ENCODE peak calls at places on chromosomes 7 and 10, in eight cellular contexts. D is lower leg skin; Y is HuH-7; L is HuH-7.5; R is hypothalamus; F is activated T-cell treated with anti-CD3 and anti-CD28 coated beads for 4 hours; M is stimulated activated CD4-positive, alpha-beta T cell treated with anti-CD3 and anti-CD28 coated beads, TNF-alpha, amount 100 ng/mL, for 24 hours; C is iPS DF 6.9. B is an unnamed sample.

GRCh38 chr10:36172574-36172973 is 530.5 kb upstream of the FZD8 start:
- DNase-seq in F (no peak), C (no peak), Y (no peak), M (no peak), D (no peak), L (no peak), R (no peak), B (no peak)

GRCh38 chr7:50832744-50833143 is 50.0 kb upstream of the GRB10 start:
- DNase-seq in Y (no peak), C (no peak), M (no peak), R (no peak), F (no peak), D (no peak), L (no peak), B (no peak)

GRCh38 chr7:36658603-36659516 is 65.4 kb downstream of the AOAH start:
- DNase-seq in R (no peak), F (no peak), C (no peak), Y (peak; percentile 42), L (peak; percentile 18), M (no peak), D (no peak), B (no peak)

GRCh38 chr10:29619273-29619672 is 15.5 kb downstream of the SVIL start:
- DNase-seq in L (no peak), Y (peak; percentile 40), M (no peak), F (no peak), R (no peak), C (no peak), D (no peak), B (no peak)

GRCh38 chr7:17041324-17041723 is 159.5 kb upstream of the AGR3 start:
- DNase-seq in F (no peak), R (no peak), M (no peak), D (no peak), Y (no peak), L (no peak), C (no peak), B (no peak)

GRCh38 chr10:26832960-26833359 is 27.8 kb downstream of the ABI1 start:
- DNase-seq in Y (no peak), C (no peak), D (no peak), F (no peak), L (no peak), R (no peak), M (no peak), B (no peak)

GRCh38 chr10:3886666-3887251 is 101.8 kb upstream of the KLF6 start:
- DNase-seq in R (no peak), L (no peak), Y (no peak), M (no peak), D (no peak), F (no peak), C (no peak), B (no peak)

GRCh38 chr7:24877790-24878311 is 102.1 kb downstream of the OSBPL3 start:
- DNase-seq in Y (no peak), C (no peak), M (peak; percentile 28), R (no peak), L (no peak), F (peak; percentile 1), D (no peak), B (no peak)

GRCh38 chr7:42935861-42936260 is 3.7 kb downstream of the MRPL32 start:
- DNase-seq in M (no peak), D (no peak), R (no peak), L (no peak), C (no peak), F (no peak), Y (no peak), B (no peak)

GRCh38 chr7:135390829-135391228 is 119.1 kb downstream of the CNOT4 start:
- DNase-seq in F (no peak), C (no peak), L (no peak), Y (no peak), D (no peak), M (no peak), R (no peak), B (no peak)

GRCh38 chr10:132654708-132655661 is 117.4 kb downstream of the INPP5A start:
- DNase-seq in R (peak; percentile 36), M (peak; percentile 34), Y (peak; percentile 97), D (no peak), F (peak; percentile 21), C (peak; percentile 54), L (peak; percentile 86), B (no peak)

GRCh38 chr7:44282601-44283171 is 42.7 kb downstream of the CAMK2B start:
- DNase-seq in F (no peak), R (no peak), D (no peak), Y (no peak), M (no peak), L (no peak), C (no peak), B (peak; percentile 75)

GRCh38 chr10:72260215-72260587 is 13.5 kb upstream of the DDIT4 start:
- DNase-seq in C (no peak), L (no peak), Y (no peak), M (no peak), D (no peak), R (no peak), F (no peak), B (no peak)

GRCh38 chr7:47678641-47679380 is 96.9 kb upstream of the TNS3 start:
- DNase-seq in C (no peak), M (no peak), Y (no peak), L (no peak), F (no peak), D (no peak), R (no peak), B (peak; percentile 26)

GRCh38 chr7:26853788-26854393 is 10.5 kb downstream of the SKAP2 start:
- DNase-seq in D (no peak), L (no peak), F (no peak), C (no peak), R (no peak), M (no peak), Y (no peak), B (no peak)

GRCh38 chr10:95569368-95569767 is 8.2 kb upstream of the SORBS1 start:
- DNase-seq in C (no peak), D (no peak), F (no peak), Y (no peak), L (no peak), M (no peak), R (no peak), B (no peak)

GRCh38 chr10:97333351-97333600 is 1.3 kb downstream of the FRAT2 start:
- DNase-seq in L (no peak), F (no peak), M (no peak), D (no peak), C (no peak), Y (no peak), R (no peak), B (no peak)

GRCh38 chr7:142379445-142379844 is 121.6 kb upstream of the PRSS58 start:
- DNase-seq in D (no peak), L (no peak), M (no peak), C (no peak), F (no peak), R (no peak), Y (no peak), B (no peak)

GRCh38 chr10:118737594-118738302 is 17.0 kb downstream of the CACUL1 start:
- DNase-seq in L (no peak), F (no peak), R (no peak), D (no peak), C (no peak), Y (no peak), M (no peak), B (no peak)

GRCh38 chr10:8043569-8044306 is 10.8 kb upstream of the GATA3 start:
- DNase-seq in M (no peak), C (no peak), Y (no peak), F (no peak), D (peak; percentile 80), L (no peak), R (no peak), B (no peak)

GRCh38 chr10:66322261-66322660 is 603.6 kb upstream of the LRRTM3 start:
- DNase-seq in L (no peak), M (no peak), C (no peak), Y (no peak), F (no peak), D (no peak), R (no peak), B (no peak)

GRCh38 chr7:128732521-128733277 is 6.5 kb upstream of the CALU start:
- DNase-seq in F (no peak), Y (no peak), L (no peak), D (no peak), M (no peak), R (no peak), C (no peak), B (no peak)

GRCh38 chr7:332646-333398 is 42.9 kb downstream of the FOXL3 start:
- DNase-seq in Y (peak; percentile 98), M (peak; percentile 83), L (peak; percentile 97), C (peak; percentile 64), F (peak; percentile 93), D (peak; percentile 93), R (no peak), B (no peak)

GRCh38 chr7:142460402-142461117 is 202.7 kb upstream of the PRSS58 start:
- DNase-seq in L (no peak), F (no peak), C (no peak), M (no peak), D (no peak), R (no peak), Y (no peak), B (no peak)

GRCh38 chr7:82600601-82601000 is 157.0 kb upstream of the CACNA2D1 start:
- DNase-seq in M (no peak), L (no peak), R (no peak), D (no peak), F (no peak), C (no peak), Y (no peak), B (no peak)

GRCh38 chr7:95205821-95206220 is 118.5 kb downstream of the PON1 start:
- DNase-seq in C (no peak), R (no peak), Y (no peak), D (no peak), M (no peak), F (no peak), L (no peak), B (no peak)

GRCh38 chr10:18293536-18294510 is 153.6 kb downstream of the CACNB2 start:
- DNase-seq in D (no peak), F (no peak), C (no peak), M (no peak), Y (no peak), R (no peak), L (no peak), B (no peak)

GRCh38 chr10:133258818-133259602 is 17.7 kb downstream of the ADAM8 start:
- DNase-seq in D (peak; percentile 97), M (peak; percentile 79), C (no peak), F (peak; percentile 78), R (no peak), Y (no peak), L (no peak), B (peak; percentile 93)

GRCh38 chr10:89414879-89415821 is 782 bp downstream of the IFIT5 start:
- DNase-seq in Y (peak; percentile 37), F (peak; percentile 22), L (peak; percentile 49), M (no peak), D (peak; percentile 91), C (no peak), R (peak; percentile 62), B (peak; percentile 71)

B was measured in suprapubic skin.